ENCODE peak calls at places on chromosomes 16 and 17, in six cellular contexts. E is SHP77; R is RCC 7860; I is neural crest cell; M is effector CD4-positive, alpha-beta T cell; G is activated naive CD4-positive, alpha-beta T cell treated with anti-CD3 and anti-CD28 coated beads, Interleukin-2, amount 10 ng/mL, durations not matched to agents 7 days and 5 days. Z is an unnamed sample.

GRCh38 chr17:39671651-39672521 is 3.6 kb downstream of the PNMT start:
- DNase-seq in G (peak), E (no peak), M (no peak), I (peak), R (no peak), Z (no peak)

GRCh38 chr16:64437706-64438329 is 684.0 kb downstream of the CDH11 start:
- DNase-seq in G (no peak), I (no peak), E (peak), M (no peak), R (no peak), Z (no peak)

GRCh38 chr17:9726291-9726690 is 65.1 kb downstream of the DHRS7C start:
- DNase-seq in M (no peak), I (no peak), R (no peak), G (no peak), E (no peak), Z (no peak)

GRCh38 chr16:55842369-55843104 is 9.6 kb upstream of the CES1 start:
- DNase-seq in I (peak), R (peak), E (peak), M (no peak), G (no peak), Z (no peak)

GRCh38 chr16:51683882-51684281 is 532.8 kb upstream of the SALL1 start:
- DNase-seq in M (no peak), I (no peak), E (no peak), G (no peak), R (no peak), Z (no peak)

GRCh38 chr16:86241681-86242080 is 268.6 kb upstream of the FOXF1 start:
- DNase-seq in G (no peak), R (no peak), I (no peak), M (no peak), E (no peak), Z (no peak)

GRCh38 chr17:63446218-63446980 is at the start of gene CYB561:
- DNase-seq in R (peak), G (peak), E (peak), M (peak), I (peak), Z (peak)

GRCh38 chr16:72677662-72678447 is 370.1 kb downstream of the ZFHX3 start:
- DNase-seq in E (no peak), G (no peak), M (no peak), R (no peak), I (no peak), Z (no peak)

GRCh38 chr16:88030498-88030897 is 79.3 kb downstream of the BANP start:
- DNase-seq in G (no peak), M (no peak), I (no peak), R (no peak), E (no peak), Z (no peak)

GRCh38 chr16:27639588-27640276 is 89.8 kb downstream of the KATNIP start:
- DNase-seq in E (peak), R (peak), I (peak), G (peak), M (no peak), Z (no peak)

GRCh38 chr16:86231321-86231995 is 278.9 kb upstream of the FOXF1 start:
- DNase-seq in G (no peak), E (no peak), I (no peak), R (no peak), M (no peak), Z (no peak)

GRCh38 chr17:13544292-13544691 is 57.4 kb downstream of the HS3ST3A1 start:
- DNase-seq in I (no peak), R (peak), E (peak), M (no peak), G (no peak), Z (no peak)

GRCh38 chr17:63647065-63647725 is 25.0 kb downstream of the MAP3K3 start:
- DNase-seq in E (no peak), G (no peak), R (peak), M (no peak), I (no peak), Z (no peak)

GRCh38 chr17:65472602-65473001 is 88.8 kb downstream of the AXIN2 start:
- DNase-seq in I (no peak), G (no peak), M (no peak), E (no peak), R (no peak), Z (no peak)

GRCh38 chr17:11944587-11944986 is 52.7 kb downstream of the ZNF18 start:
- DNase-seq in I (no peak), M (no peak), R (no peak), G (no peak), E (no peak), Z (no peak)

GRCh38 chr17:21573961-21574610 is 118.2 kb upstream of the KCNJ18 start:
- DNase-seq in R (no peak), G (peak), I (no peak), M (peak), E (no peak), Z (peak)

Z was measured in effector memory CD4-positive, alpha-beta T cell.